ENCODE peak calls at places on chromosome 11, in ten cellular contexts. W, N, V, C, M, I, A, E, O and T are unnamed samples.

GRCh38 chr11:42631223-42631843 is 680.5 kb upstream of the API5 start:
- DNase-seq in W (peak), N (peak), V (no peak), C (no peak), M (peak), I (no peak), A (no peak), E (no peak), O (peak), T (no peak)

GRCh38 chr11:31397239-31397834 is 27.7 kb downstream of the DNAJC24 start:
- DNase-seq in W (peak), N (no peak), V (no peak), C (no peak), M (peak), I (no peak), A (no peak), E (no peak), O (peak), T (no peak)

GRCh38 chr11:100578966-100579365 is 108.1 kb upstream of the ARHGAP42 start:
- DNase-seq in W (peak), N (peak), V (no peak), C (no peak), M (peak), I (no peak), A (no peak), E (no peak), O (no peak), T (no peak)

GRCh38 chr11:67405196-67405567 is 1.3 kb downstream of the TBC1D10C start:
- DNase-seq in W (no peak), N (no peak), V (no peak), C (no peak), M (no peak), I (no peak), A (no peak), E (no peak), O (no peak), T (no peak)

GRCh38 chr11:111334495-111335123 is 36.3 kb downstream of the POU2AF3 start:
- DNase-seq in W (peak), N (no peak), V (no peak), C (no peak), M (no peak), I (peak), A (no peak), E (no peak), O (peak), T (no peak)

GRCh38 chr11:127109796-127110195 is 109.2 kb upstream of the KIRREL3 start:
- DNase-seq in W (no peak), N (no peak), V (no peak), C (no peak), M (no peak), I (no peak), A (no peak), E (no peak), O (no peak), T (no peak)

GRCh38 chr11:65558785-65559509 is 788 bp upstream of the LTBP3 start:
- DNase-seq in W (no peak), N (no peak), V (no peak), C (no peak), M (peak), I (peak), A (no peak), E (no peak), O (peak), T (peak)

GRCh38 chr11:113574171-113574570 is 99.0 kb upstream of the DRD2 start:
- DNase-seq in W (no peak), N (no peak), V (no peak), C (no peak), M (no peak), I (no peak), A (no peak), E (no peak), O (no peak), T (no peak)

GRCh38 chr11:111452146-111452545 is 60.0 kb downstream of the BTG4 start:
- DNase-seq in W (peak), N (no peak), V (no peak), C (no peak), M (no peak), I (no peak), A (no peak), E (peak), O (no peak), T (no peak)

GRCh38 chr11:65321828-65322495 is 7.3 kb downstream of the CDC42EP2 start:
- DNase-seq in W (no peak), N (no peak), V (no peak), C (no peak), M (no peak), I (peak), A (no peak), E (no peak), O (no peak), T (no peak)

GRCh38 chr11:27395556-27396258 is 32.7 kb upstream of the CCDC34 start:
- DNase-seq in W (peak), N (no peak), V (no peak), C (no peak), M (peak), I (peak), A (no peak), E (peak), O (peak), T (no peak)

GRCh38 chr11:35550374-35551036 is 25.1 kb upstream of the PAMR1 start:
- DNase-seq in W (peak), N (no peak), V (no peak), C (no peak), M (no peak), I (no peak), A (no peak), E (no peak), O (no peak), T (no peak)

GRCh38 chr11:94781822-94782221 is 13.7 kb downstream of the AMOTL1 start:
- DNase-seq in W (no peak), N (no peak), V (no peak), C (no peak), M (peak), I (no peak), A (no peak), E (no peak), O (no peak), T (no peak)

DNA sequence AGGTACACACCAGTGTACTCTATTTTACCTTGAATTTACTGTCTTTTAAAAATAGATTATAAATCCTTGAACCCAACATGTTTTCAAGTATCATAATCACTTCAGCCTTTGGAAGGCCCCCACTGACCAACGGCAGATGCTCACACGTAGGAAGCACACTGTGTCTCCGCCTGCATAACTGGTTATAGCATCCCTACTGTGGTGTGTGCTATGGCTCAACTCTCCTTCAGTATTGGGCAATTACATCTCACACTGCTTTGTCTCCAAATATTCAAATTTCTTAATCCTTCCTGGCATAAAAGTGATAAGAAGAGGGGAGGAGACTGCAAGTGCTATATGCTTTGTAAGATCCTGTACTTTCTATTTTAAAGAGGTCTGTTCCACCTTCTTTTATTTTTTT is 165.7 kb downstream of the CADM1 start:
- DNase-seq in W (no peak), N (no peak), V (no peak), C (no peak), M (no peak), I (no peak), A (no peak), E (no peak), O (no peak), T (no peak)
- TF ChIP-seq CTCF in W (no peak), N (no peak), V (no peak), C (no peak), M (no peak), I (no peak), A (no peak), E (no peak), O (no peak), T (no peak)

GRCh38 chr11:8092587-8093424 is 11.8 kb downstream of the TUB start:
- DNase-seq in W (peak), N (peak), V (peak), C (no peak), M (peak), I (peak), A (no peak), E (no peak), O (peak), T (peak)

GRCh38 chr11:8095831-8096522 is 15.0 kb downstream of the TUB start:
- DNase-seq in W (no peak), N (no peak), V (no peak), C (no peak), M (no peak), I (peak), A (no peak), E (no peak), O (no peak), T (no peak)

GRCh38 chr11:8093931-8094575 is 13.0 kb downstream of the TUB start:
- DNase-seq in W (no peak), N (no peak), V (no peak), C (no peak), M (no peak), I (peak), A (no peak), E (no peak), O (no peak), T (no peak)

GRCh38 chr11:8095356-8095755 is 14.3 kb downstream of the TUB start:
- DNase-seq in W (no peak), N (no peak), V (no peak), C (no peak), M (no peak), I (no peak), A (no peak), E (no peak), O (no peak), T (no peak)

GRCh38 chr11:8094656-8095055 is 13.6 kb downstream of the TUB start:
- DNase-seq in W (no peak), N (no peak), V (no peak), C (no peak), M (no peak), I (no peak), A (no peak), E (no peak), O (no peak), T (no peak)
- TF ChIP-seq CTCF in W (no peak), N (no peak), V (no peak), C (no peak), M (no peak), I (no peak), A (no peak), E (no peak), O (no peak), T (no peak)

DNA sequence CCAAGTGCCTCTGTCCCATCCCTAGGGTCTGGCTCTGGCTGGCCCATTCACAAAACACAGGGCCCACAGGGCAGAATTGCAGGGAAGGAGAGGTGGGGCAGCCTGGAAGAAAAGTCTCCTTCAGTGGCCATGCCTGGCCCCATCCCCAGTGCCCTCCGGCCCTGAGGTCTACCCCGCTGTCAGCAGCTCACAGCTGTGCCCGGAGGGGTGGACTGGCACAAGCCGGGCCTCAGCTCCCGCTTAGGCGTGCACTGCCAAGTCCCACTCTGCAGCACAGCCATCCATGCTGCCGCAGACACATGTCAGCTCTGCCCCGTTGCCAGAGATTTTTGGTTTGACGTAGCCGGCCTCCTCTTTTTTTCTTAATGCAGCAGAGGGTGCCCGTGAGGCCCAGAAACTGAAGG is 3.9 kb upstream of the SCN2B start:
- DNase-seq in W (no peak), N (no peak), V (no peak), C (no peak), M (peak), I (no peak), A (no peak), E (no peak), O (peak), T (peak)
- TF ChIP-seq CTCF in W (no peak), N (no peak), V (no peak), C (no peak), M (no peak), I (no peak), A (no peak), E (no peak), O (no peak), T (no peak)

DNA sequence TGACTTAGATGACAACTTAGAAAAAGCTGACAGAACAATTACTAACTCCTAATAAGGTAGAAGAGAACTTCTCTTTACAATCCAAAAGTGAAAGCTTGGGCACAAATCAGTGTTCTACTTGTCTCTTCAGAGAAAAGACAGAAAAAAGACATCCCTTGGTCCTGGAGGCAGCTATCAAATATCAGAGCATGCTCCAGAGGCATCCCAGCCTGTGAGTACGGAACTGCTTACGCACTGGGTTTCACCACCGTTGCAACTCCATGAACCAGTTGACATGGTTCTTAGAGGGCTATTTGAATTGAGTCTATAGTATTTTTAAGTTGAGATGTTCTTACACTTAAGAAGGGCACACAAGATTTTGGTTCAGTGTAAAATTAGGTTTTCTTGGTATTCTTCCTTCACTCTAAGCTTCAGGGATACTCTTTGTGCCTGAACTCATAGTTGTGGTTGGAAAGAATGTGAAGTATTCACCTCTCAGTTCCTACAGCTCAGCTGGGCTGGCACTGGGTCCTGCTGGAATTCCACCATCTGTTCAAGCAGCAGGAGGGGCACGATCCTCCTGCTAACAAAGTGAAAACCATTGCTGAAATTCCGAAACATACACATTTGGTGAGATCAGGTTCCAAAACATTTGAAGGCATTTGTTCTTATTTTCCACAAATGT is 6.3 kb downstream of the AKIP1 start:
- DNase-seq in W (peak), N (no peak), V (no peak), C (no peak), M (peak), I (no peak), A (no peak), E (peak), O (no peak), T (no peak)
- TF ChIP-seq CTCF in W (no peak), N (no peak), V (no peak), C (no peak), M (no peak), I (no peak), A (no peak), E (no peak), O (no peak), T (no peak)

GRCh38 chr11:103108933-103109817 is at the start of gene DYNC2H1:
- DNase-seq in W (peak), N (peak), V (peak), C (peak), M (peak), I (peak), A (peak), E (peak), O (peak), T (peak)
- TF ChIP-seq CTCF in W (peak), N (peak), V (peak), C (peak), M (peak), I (no peak), A (peak), E (peak), O (peak), T (peak)

DNA sequence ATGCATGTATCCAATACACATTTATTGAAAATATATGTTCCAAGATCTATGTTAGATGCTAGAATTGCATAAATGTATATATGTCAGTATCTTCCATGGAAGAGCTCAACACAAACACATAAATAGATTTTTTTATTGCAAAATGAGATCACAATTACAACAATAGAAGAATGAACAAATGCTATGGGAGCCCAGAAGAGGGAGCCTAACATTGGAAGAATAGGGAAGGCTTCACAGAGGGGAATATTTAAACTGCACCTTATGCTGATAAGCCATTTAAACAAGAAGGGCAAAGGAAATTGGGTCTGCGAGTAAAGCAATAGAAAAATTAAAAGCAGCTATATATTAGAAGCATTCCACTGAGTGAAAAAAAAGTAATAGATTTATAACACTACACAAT is 96.1 kb upstream of the LRRC55 start:
- DNase-seq in W (peak), N (no peak), V (no peak), C (no peak), M (peak), I (no peak), A (no peak), E (no peak), O (peak), T (no peak)
- TF ChIP-seq CTCF in W (peak), N (no peak), V (no peak), C (no peak), M (peak), I (no peak), A (no peak), E (no peak), O (no peak), T (no peak)

GRCh38 chr11:69240332-69241074 is 53.5 kb upstream of the MYEOV start:
- DNase-seq in W (peak), N (no peak), V (no peak), C (no peak), M (peak), I (peak), A (no peak), E (no peak), O (no peak), T (no peak)
- TF ChIP-seq CTCF in W (peak), N (peak), V (peak), C (peak), M (peak), I (peak), A (peak), E (peak), O (peak), T (no peak)

GRCh38 chr11:106017088-106017487 is 5.0 kb downstream of the MSANTD4 start:
- DNase-seq in W (no peak), N (no peak), V (no peak), C (no peak), M (no peak), I (no peak), A (no peak), E (no peak), O (no peak), T (no peak)
- TF ChIP-seq CTCF in W (no peak), N (no peak), V (no peak), C (no peak), M (no peak), I (no peak), A (no peak), E (no peak), O (no peak), T (no peak)